ENCODE peak calls at places on chromosomes 16 and 17, in four cellular contexts. B is CD8-positive, alpha-beta T cell; J is PC-9; O is neural progenitor cell. Q is an unnamed sample.

GRCh38 chr17:59783221-59784016 is 76.0 kb downstream of the VMP1 start:
- DNase-seq in O (no peak), J (peak), B (no peak), Q (no peak)

GRCh38 chr17:77215281-77215680 is 74.5 kb downstream of the SEC14L1 start:
- DNase-seq in O (no peak), J (no peak), B (no peak), Q (no peak)

GRCh38 chr17:50050431-50051032 is 5.4 kb upstream of the ITGA3 start:
- DNase-seq in B (no peak), J (peak), O (no peak), Q (no peak)

GRCh38 chr17:41705271-41705991 is 6.7 kb upstream of the GAST start:
- DNase-seq in J (no peak), O (peak), B (no peak), Q (no peak)

GRCh38 chr17:21278304-21279197 is 6.0 kb upstream of the MAP2K3 start:
- DNase-seq in B (no peak), O (no peak), J (peak), Q (no peak)

GRCh38 chr16:87160752-87161337 is 156.3 kb downstream of the C16orf95 start:
- DNase-seq in B (no peak), O (no peak), J (peak), Q (no peak)

GRCh38 chr17:74599531-74599939 is 7.5 kb upstream of the CD300LD start:
- DNase-seq in B (no peak), J (no peak), O (no peak), Q (no peak)

GRCh38 chr16:1991135-1991551 is 1.4 kb downstream of the SYNGR3 start:
- DNase-seq in O (no peak), J (no peak), B (no peak), Q (no peak)

GRCh38 chr16:47460301-47460754 is 535 bp downstream of the ITFG1 start:
- DNase-seq in B (no peak), O (no peak), J (peak), Q (no peak)

GRCh38 chr17:66920965-66921364 is 43.5 kb upstream of the CACNG4 start:
- DNase-seq in B (no peak), J (no peak), O (no peak), Q (no peak)

GRCh38 chr17:38604479-38605229 is 1.1 kb downstream of the SRCIN1 start:
- DNase-seq in O (peak), J (no peak), B (no peak), Q (peak)

GRCh38 chr17:49698005-49698404 is 9.8 kb downstream of the SLC35B1 start:
- DNase-seq in O (no peak), B (no peak), J (peak), Q (no peak)

GRCh38 chr17:4354862-4355514 is 11.5 kb downstream of the UBE2G1 start:
- DNase-seq in B (no peak), J (no peak), O (no peak), Q (no peak)

GRCh38 chr16:81163671-81164070 is 67.5 kb upstream of the GCSH start:
- DNase-seq in J (no peak), O (no peak), B (no peak), Q (no peak)

GRCh38 chr17:59753522-59754467 is 46.3 kb downstream of the VMP1 start:
- DNase-seq in B (no peak), J (peak), O (peak), Q (peak)

GRCh38 chr17:68122587-68122986 is 87.1 kb downstream of the KPNA2 start:
- DNase-seq in B (no peak), O (no peak), J (no peak), Q (no peak)

GRCh38 chr17:17474341-17474740 is 2.5 kb upstream of the MED9 start:
- DNase-seq in J (no peak), B (no peak), O (no peak), Q (no peak)

GRCh38 chr17:62179525-62180161 is 114.6 kb upstream of the MED13 start:
- DNase-seq in O (no peak), J (peak), B (no peak), Q (no peak)

GRCh38 chr17:57603541-57603940 is 141.6 kb downstream of the CCDC182 start:
- DNase-seq in J (no peak), B (no peak), O (no peak), Q (no peak)

GRCh38 chr16:56814537-56815432 is 50.2 kb upstream of the SLC12A3 start:
- DNase-seq in B (no peak), J (no peak), O (peak), Q (no peak)

GRCh38 chr16:88769617-88770458 is 15.2 kb downstream of the PIEZO1 start:
- DNase-seq in J (peak), O (peak), B (no peak), Q (peak)

GRCh38 chr17:75109047-75109406 is 742 bp upstream of the ARMC7 start:
- DNase-seq in J (no peak), B (no peak), O (peak), Q (peak)

GRCh38 chr16:55391760-55392375 is 67.9 kb downstream of the IRX6 start:
- DNase-seq in O (no peak), J (no peak), B (no peak), Q (no peak)

GRCh38 chr17:74745548-74746177 is 2.8 kb upstream of the NHERF1 start:
- DNase-seq in J (no peak), B (no peak), O (no peak), Q (no peak)

GRCh38 chr17:28912938-28913333 is 10.1 kb upstream of the DHRS13 start:
- DNase-seq in J (no peak), B (no peak), O (no peak), Q (no peak)

GRCh38 chr17:32971171-32971570 is 20.5 kb upstream of the SPACA3 start:
- DNase-seq in J (no peak), O (no peak), B (no peak), Q (no peak)

GRCh38 chr17:78560731-78561130 is 16.5 kb downstream of the DNAH17 start:
- DNase-seq in O (no peak), B (no peak), J (no peak), Q (no peak)

GRCh38 chr17:57949649-57950048 is 5.6 kb downstream of the CUEDC1 start:
- DNase-seq in B (no peak), J (peak), O (no peak), Q (no peak)

GRCh38 chr17:78645421-78646295 is 68.5 kb upstream of the DNAH17 start:
- DNase-seq in O (no peak), J (no peak), B (no peak), Q (no peak)

GRCh38 chr16:62036101-62036806 is at the start of gene CDH8:
- DNase-seq in J (no peak), O (peak), B (no peak), Q (peak)

GRCh38 chr16:28554634-28555423 is 1.1 kb downstream of the SGF29 start:
- DNase-seq in O (no peak), J (no peak), B (no peak), Q (no peak)

GRCh38 chr17:71361691-71362450 is 758.9 kb upstream of the SOX9 start:
- DNase-seq in B (no peak), J (no peak), O (no peak), Q (no peak)

GRCh38 chr17:37527249-37527851 is 37.7 kb downstream of the DUSP14 start:
- DNase-seq in B (no peak), O (peak), J (no peak), Q (no peak)

GRCh38 chr17:37671028-37671812 is 28.0 kb upstream of the DDX52 start:
- DNase-seq in B (no peak), J (no peak), O (no peak), Q (no peak)

DNA sequence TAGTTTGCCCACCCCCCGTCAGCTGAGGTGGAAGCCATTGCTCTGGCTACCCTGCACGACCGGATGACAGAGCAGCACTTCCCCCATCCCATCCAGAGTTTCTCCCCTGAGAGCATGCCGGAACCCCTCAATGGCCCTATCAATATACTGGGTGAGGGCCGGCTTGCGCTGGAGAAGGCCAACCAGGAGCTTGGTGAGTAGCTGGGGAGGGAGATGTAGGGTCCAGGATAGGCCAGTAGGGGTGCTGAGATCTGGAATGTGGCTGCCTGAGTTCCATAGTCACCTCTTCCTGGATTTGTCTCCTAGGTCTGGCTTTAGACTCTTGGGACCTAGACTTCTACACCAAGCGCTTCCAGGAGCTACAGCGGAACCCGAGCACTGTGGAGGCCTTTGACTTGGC is 6.4 kb downstream of the PFAS start:
- DNase-seq in B (no peak), J (no peak), O (no peak), Q (no peak)
- TF ChIP-seq CTCF in B (no peak), J (no peak), O (no peak), Q (no peak)

GRCh38 chr16:85619089-85619850 is 6.1 kb downstream of the GSE1 start:
- DNase-seq in B (no peak), J (no peak), O (no peak), Q (no peak)
- TF ChIP-seq CTCF in B (no peak), J (no peak), O (no peak), Q (no peak)

GRCh38 chr17:73538445-73538844 is 105.8 kb downstream of the SDK2 start:
- DNase-seq in B (no peak), O (no peak), J (no peak), Q (no peak)

GRCh38 chr17:73535746-73536145 is 108.5 kb downstream of the SDK2 start:
- DNase-seq in B (no peak), J (no peak), O (no peak), Q (no peak)

GRCh38 chr17:73534575-73534940 is 109.7 kb downstream of the SDK2 start:
- DNase-seq in B (no peak), J (no peak), O (no peak), Q (peak)

GRCh38 chr17:73539176-73539575 is 105.1 kb downstream of the SDK2 start:
- DNase-seq in O (no peak), B (no peak), J (no peak), Q (peak)

DNA sequence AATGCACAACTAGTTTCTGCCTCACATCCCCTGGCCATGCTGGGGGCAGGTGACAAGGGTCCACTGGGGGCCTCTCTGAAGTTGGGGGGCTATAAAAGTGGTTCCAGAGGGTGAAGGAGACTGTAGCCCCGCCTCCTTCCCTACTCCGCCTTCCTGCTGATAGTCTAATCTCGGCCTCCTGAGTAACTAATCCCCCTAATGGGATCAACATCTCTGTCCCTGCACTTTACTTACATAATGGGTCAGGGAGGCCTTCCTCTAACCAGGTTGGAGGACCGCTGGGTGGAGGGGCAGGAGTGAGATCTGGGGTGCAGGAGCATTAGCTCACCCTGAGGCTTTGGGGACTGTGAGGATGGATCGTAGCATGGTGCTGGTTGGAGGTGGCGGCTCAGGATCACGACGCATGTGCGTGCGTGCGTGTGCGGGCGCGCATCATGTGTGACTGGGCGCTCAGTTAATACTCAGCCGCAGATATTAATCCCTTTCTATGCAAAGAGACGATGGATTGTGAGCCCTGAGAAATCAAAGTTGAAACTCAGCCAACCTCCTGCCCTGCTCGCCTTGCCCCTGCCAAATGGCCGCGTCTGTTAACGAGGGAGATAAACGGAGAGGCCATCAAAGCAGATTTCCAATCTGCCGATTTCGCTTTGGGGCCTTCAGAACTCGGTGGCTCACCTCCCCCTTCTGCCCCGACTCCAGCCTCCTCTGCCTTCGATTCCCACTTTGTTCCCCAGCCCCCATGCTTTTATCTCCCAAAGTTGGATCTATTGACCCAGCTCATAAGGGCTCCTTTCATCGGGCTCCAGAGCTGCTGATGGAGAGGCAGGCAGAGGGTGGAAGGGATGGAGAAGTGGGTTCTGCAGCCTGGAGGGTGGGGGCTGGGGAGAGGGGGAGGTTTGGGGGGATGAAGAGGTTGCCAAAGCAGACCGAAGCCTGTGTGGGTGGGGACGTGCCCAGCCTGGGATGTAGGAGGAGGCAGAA is 107.3 kb downstream of the SDK2 start:
- DNase-seq in O (peak), J (no peak), B (no peak), Q (no peak)
- TF ChIP-seq CTCF in O (no peak), J (no peak), B (no peak), Q (no peak)

GRCh38 chr16:30574678-30575077 is 3.2 kb upstream of the ZNF688 start:
- DNase-seq in J (no peak), B (no peak), O (no peak), Q (no peak)

GRCh38 chr16:30569746-30570325 is 1.7 kb downstream of the ZNF688 start:
- DNase-seq in B (no peak), J (no peak), O (no peak), Q (no peak)

GRCh38 chr16:30570621-30571443 is 682 bp downstream of the ZNF688 start:
- DNase-seq in B (no peak), J (no peak), O (peak), Q (peak)

GRCh38 chr16:30567991-30568638 is 3.4 kb downstream of the ZNF688 start:
- DNase-seq in B (peak), J (peak), O (no peak), Q (no peak)

GRCh38 chr16:30571444-30572322 is at the start of gene ZNF688:
- DNase-seq in O (peak), B (peak), J (peak), Q (peak)
- TF ChIP-seq CTCF in O (no peak), B (no peak), J (no peak), Q (no peak)

Q was measured in nephron progenitor cell.